ENCODE peak calls at places on chromosomes 5 and 9, in four cellular contexts. W is tibial nerve, D is SJSA1, Q is KBM-7. N is an unnamed sample.

GRCh38 chr5:79191457-79191856 is 44.5 kb upstream of the JMY start:
- DNase-seq in W (no peak), D (no peak), Q (no peak), N (no peak)

GRCh38 chr9:138033950-138034349 is 156.4 kb downstream of the CACNA1B start:
- DNase-seq in W (no peak), D (peak; percentile 28), Q (no peak), N (peak; percentile 3)

GRCh38 chr9:34500623-34501267 is 22.0 kb downstream of the ENHO start:
- DNase-seq in W (peak; percentile 68), D (no peak), Q (peak; percentile 74), N (peak; percentile 23)

GRCh38 chr5:78961743-78962142 is 23.4 kb downstream of the ARSB start:
- DNase-seq in W (no peak), D (no peak), Q (no peak), N (no peak)

GRCh38 chr9:90815183-90815943 is 13.7 kb downstream of the SYK start:
- DNase-seq in W (peak; percentile 44), D (no peak), Q (peak; percentile 90), N (no peak)

GRCh38 chr9:133692364-133692985 is 45.7 kb downstream of the SARDH start:
- DNase-seq in W (no peak), D (no peak), Q (no peak), N (no peak)

GRCh38 chr5:178460598-178461425 is 129.4 kb downstream of the COL23A1 start:
- DNase-seq in W (peak; percentile 89), D (peak; percentile 48), Q (peak; percentile 51), N (peak; percentile 57)

GRCh38 chr5:93126634-93127033 is 454.4 kb downstream of the NR2F1-AS1 start:
- DNase-seq in W (no peak), D (no peak), Q (no peak), N (no peak)

GRCh38 chr9:95910770-95911340 is 35.4 kb downstream of the ERCC6L2 start:
- DNase-seq in W (no peak), D (no peak), Q (no peak), N (no peak)

GRCh38 chr5:88878976-88879375 is 4.0 kb downstream of the MEF2C start:
- DNase-seq in W (no peak), D (no peak), Q (no peak), N (no peak)

GRCh38 chr5:160651682-160652645 is 200.0 kb downstream of the ATP10B start:
- DNase-seq in W (no peak), D (no peak), Q (no peak), N (no peak)

GRCh38 chr9:108053555-108054061 is 564.0 kb upstream of the KLF4 start:
- DNase-seq in W (peak; percentile 90), D (no peak), Q (no peak), N (peak; percentile 59)

GRCh38 chr9:14433841-14434511 is 120.0 kb upstream of the NFIB start:
- DNase-seq in W (no peak), D (no peak), Q (peak; percentile 25), N (no peak)

GRCh38 chr9:123453058-123453667 is 97.2 kb downstream of the CRB2 start:
- DNase-seq in W (no peak), D (no peak), Q (no peak), N (no peak)

GRCh38 chr9:128292009-128292408 is 15.9 kb downstream of the SWI5 start:
- DNase-seq in W (no peak), D (no peak), Q (no peak), N (no peak)

GRCh38 chr9:94812343-94812742 is 85.8 kb downstream of the AOPEP start:
- DNase-seq in W (no peak), D (no peak), Q (no peak), N (no peak)

GRCh38 chr9:116377179-116377790 is 223.7 kb downstream of the PAPPA start:
- DNase-seq in W (no peak), D (peak; percentile 85), Q (no peak), N (no peak)

GRCh38 chr5:10564838-10565784 is 1.2 kb downstream of the ANKRD33B start:
- DNase-seq in W (no peak), D (no peak), Q (no peak), N (no peak)

GRCh38 chr5:175748650-175749049 is 90.8 kb downstream of the HRH2 start:
- DNase-seq in W (no peak), D (peak; percentile 30), Q (no peak), N (no peak)

N was measured in breast epithelium.